ENCODE peak calls at places on chromosomes 1 and 21, in eight cellular contexts. A, L, E, S, T, K, C and J are unnamed samples. For H3K4me1, the result is how much of the 10 kb centered on the place peaks cover.

GRCh38 chr21:38167345-38167744 is 89.4 kb upstream of the KCNJ15 start:
- DNase-seq in A (no peak), L (no peak), E (no peak), S (no peak), T (no peak), K (no peak), C (no peak), J (no peak)

GRCh38 chr1:9668080-9668479 is 16.5 kb downstream of the PIK3CD start:
- DNase-seq in A (no peak), L (no peak), E (no peak), S (no peak), T (no peak), K (no peak), C (no peak), J (no peak)

GRCh38 chr1:56194911-56195310 is 384.5 kb downstream of the PLPP3 start:
- DNase-seq in A (no peak), L (no peak), E (no peak), S (no peak), T (no peak), K (no peak), C (no peak), J (no peak)

GRCh38 chr1:189633658-189634057 is 844.0 kb downstream of the BRINP3 start:
- DNase-seq in A (no peak), L (no peak), E (no peak), S (no peak), T (no peak), K (no peak), C (no peak), J (no peak)

GRCh38 chr1:51878307-51878615 is 266 bp downstream of the NRDC start:
- DNase-seq in A (no peak), L (no peak), E (no peak), S (no peak), T (no peak), K (no peak), C (no peak), J (no peak)

GRCh38 chr1:188023206-188023605 is 1194.5 kb downstream of the PLA2G4A start:
- DNase-seq in A (no peak), L (no peak), E (no peak), S (no peak), T (no peak), K (no peak), C (no peak), J (no peak)

GRCh38 chr1:197725044-197725443 is 50.2 kb downstream of the DENND1B start:
- DNase-seq in A (no peak), L (no peak), E (peak), S (no peak), T (no peak), K (no peak), C (no peak), J (no peak)

GRCh38 chr21:43585924-43586411 is 73.3 kb downstream of the HSF2BP start:
- DNase-seq in A (peak), L (no peak), E (peak), S (peak), T (no peak), K (no peak), C (no peak), J (no peak)

GRCh38 chr1:177334276-177334675 is 163.5 kb downstream of the BRINP2 start:
- DNase-seq in A (no peak), L (no peak), E (no peak), S (no peak), T (no peak), K (no peak), C (no peak), J (no peak)

GRCh38 chr1:20698195-20698910 is 19.5 kb downstream of the KIF17 start:
- DNase-seq in A (no peak), L (no peak), E (no peak), S (no peak), T (no peak), K (no peak), C (no peak), J (no peak)

GRCh38 chr1:197619008-197619640 is 156.2 kb downstream of the DENND1B start:
- DNase-seq in A (no peak), L (no peak), E (peak), S (no peak), T (no peak), K (no peak), C (no peak), J (no peak)

GRCh38 chr1:203663820-203664219 is 37.2 kb downstream of the ATP2B4 start:
- DNase-seq in A (no peak), L (no peak), E (no peak), S (no peak), T (no peak), K (no peak), C (no peak), J (no peak)

GRCh38 chr21:34887729-34888568 is 161.2 kb downstream of the RUNX1 start:
- DNase-seq in A (peak), L (peak), E (peak), S (peak), T (peak), K (peak), C (peak), J (peak)

GRCh38 chr1:206470692-206471414 is 577 bp downstream of the IKBKE start:
- DNase-seq in A (peak), L (no peak), E (peak), S (peak), T (no peak), K (no peak), C (no peak), J (peak)

GRCh38 chr1:10796029-10796944 is at the start of gene CASZ1:
- DNase-seq in A (peak), L (peak), E (peak), S (peak), T (peak), K (no peak), C (peak), J (peak)

GRCh38 chr1:220235462-220235861 is 36.8 kb downstream of the RAB3GAP2 start:
- DNase-seq in A (no peak), L (no peak), E (no peak), S (no peak), T (no peak), K (no peak), C (no peak), J (no peak)

GRCh38 chr1:220239213-220239612 is 33.0 kb downstream of the RAB3GAP2 start:
- DNase-seq in A (no peak), L (no peak), E (no peak), S (no peak), T (no peak), K (no peak), C (no peak), J (no peak)

DNA sequence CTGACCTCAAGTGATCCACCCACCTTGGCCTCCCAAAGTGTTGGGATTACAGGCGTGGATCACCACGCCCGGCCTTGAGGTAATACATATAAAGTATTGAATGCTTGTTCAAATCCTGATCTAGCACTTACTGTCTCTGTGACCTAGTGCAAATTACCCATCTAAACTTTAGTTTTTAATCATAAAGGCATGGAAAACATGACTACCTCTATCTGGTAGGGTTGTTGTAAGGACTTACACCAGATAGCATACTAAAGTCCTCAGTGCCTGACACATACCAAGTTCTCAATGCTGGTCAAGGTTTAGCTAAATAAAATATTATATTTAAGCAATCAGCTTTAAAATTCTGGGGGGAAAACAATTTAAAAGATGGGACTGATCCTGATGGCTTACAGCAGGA is 38.3 kb downstream of the RAB3GAP2 start:
- DNase-seq in A (no peak), L (no peak), E (no peak), S (no peak), T (no peak), K (no peak), C (no peak), J (no peak)
- TF ChIP-seq CTCF in A (no peak), L (no peak), E (no peak), S (no peak), T (no peak), K (no peak), C (no peak), J (no peak)

GRCh38 chr1:35187816-35188342 is 5.1 kb downstream of the SFPQ start:
- DNase-seq in A (no peak), L (no peak), E (no peak), S (no peak), T (no peak), K (no peak), C (no peak), J (no peak)
- H3K4me1 ChIP-seq in A (half or more), L (half or more), E (under half), S (half or more), T (under half), K (under half), C (under half), J (under half)

GRCh38 chr1:43565600-43566360 is 35.1 kb downstream of the PTPRF start:
- DNase-seq in A (peak), L (peak), E (peak), S (peak), T (no peak), K (no peak), C (no peak), J (peak)
- H3K4me3 ChIP-seq in A (no peak), L (peak), E (peak), S (no peak), T (peak), K (peak), C (peak), J (no peak)

DNA sequence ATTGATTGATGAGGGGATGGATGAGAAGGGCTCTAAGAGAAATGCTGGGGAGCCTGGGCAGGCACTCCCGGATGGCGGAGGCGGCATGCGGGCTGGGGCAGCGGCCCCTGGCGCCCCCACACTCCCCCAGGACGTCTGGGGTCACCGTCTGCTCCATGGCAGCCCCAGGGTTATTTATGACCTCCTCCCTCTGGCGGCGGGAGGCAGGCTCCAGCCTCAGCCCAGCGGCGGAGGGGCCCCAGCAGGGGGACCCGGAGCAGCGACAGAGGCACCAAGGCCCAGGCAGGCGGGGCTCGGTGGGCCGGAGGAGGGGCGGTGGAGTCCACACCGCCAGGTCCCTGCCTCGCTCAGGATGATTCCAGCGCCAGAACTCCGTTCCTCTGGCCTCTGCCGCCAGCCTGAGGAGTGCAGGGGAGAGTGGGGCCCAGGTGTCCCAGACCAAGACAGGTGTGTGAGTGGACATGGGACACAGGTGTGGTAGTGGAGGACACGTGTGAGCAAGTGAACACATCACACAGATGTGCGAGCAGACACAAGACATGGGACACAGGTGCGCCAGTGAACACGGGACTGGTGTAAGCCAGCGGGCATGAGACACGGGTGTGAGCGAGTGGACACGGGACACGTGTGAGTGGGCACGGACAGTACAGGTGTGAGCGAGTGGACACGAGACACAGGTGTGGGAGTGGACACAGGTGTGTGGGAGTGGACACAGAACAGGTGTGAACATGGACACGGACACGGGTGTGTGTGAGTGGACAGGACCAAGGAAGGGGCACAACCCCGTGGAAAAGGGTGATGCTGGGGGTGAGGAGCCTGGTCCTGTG is 2.5 kb upstream of the SAMD11 start:
- DNase-seq in A (peak), L (peak), E (peak), S (peak), T (no peak), K (no peak), C (no peak), J (peak)
- TF ChIP-seq CTCF in A (peak), L (peak), E (peak), S (peak), T (no peak), K (peak), C (peak), J (no peak)

GRCh38 chr1:24826510-24826909 is 81.3 kb downstream of the CLIC4 start:
- DNase-seq in A (no peak), L (no peak), E (no peak), S (no peak), T (no peak), K (no peak), C (no peak), J (no peak)

GRCh38 chr1:24828183-24828886 is 83.1 kb downstream of the CLIC4 start:
- DNase-seq in A (no peak), L (no peak), E (no peak), S (no peak), T (no peak), K (no peak), C (no peak), J (no peak)

GRCh38 chr1:24828887-24829192 is 83.6 kb downstream of the CLIC4 start:
- DNase-seq in A (no peak), L (no peak), E (peak), S (no peak), T (no peak), K (no peak), C (no peak), J (no peak)

GRCh38 chr1:24827737-24828136 is 82.5 kb downstream of the CLIC4 start:
- DNase-seq in A (no peak), L (no peak), E (no peak), S (no peak), T (no peak), K (no peak), C (no peak), J (no peak)

GRCh38 chr1:24830680-24831272 is 85.5 kb downstream of the CLIC4 start:
- DNase-seq in A (no peak), L (no peak), E (peak), S (no peak), T (no peak), K (no peak), C (no peak), J (no peak)
- H3K4me1 ChIP-seq in A (under half), L (half or more), E (under half), S (under half), T (under half), K (under half), C (under half), J (under half)

DNA sequence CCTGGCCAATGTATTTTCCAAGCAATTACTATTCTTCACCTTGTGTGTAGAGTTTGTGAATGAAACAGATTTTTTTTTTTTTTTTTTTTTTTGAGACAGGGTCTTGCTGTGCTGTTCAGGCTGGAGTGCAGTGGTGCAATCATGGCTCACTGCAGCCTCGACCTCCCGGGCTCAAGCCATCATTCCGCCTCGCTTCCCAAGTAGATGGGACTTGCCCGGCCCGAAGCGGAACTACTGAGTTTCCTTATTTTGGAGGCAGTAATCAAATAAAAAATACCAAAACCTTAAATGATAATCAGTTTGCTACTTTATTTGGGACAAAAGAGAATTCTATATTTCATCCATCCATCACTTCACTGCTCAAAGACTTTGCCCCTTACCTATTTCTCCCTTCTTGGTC is 704 bp upstream of the BTBD8 start:
- DNase-seq in A (no peak), L (no peak), E (no peak), S (no peak), T (no peak), K (no peak), C (no peak), J (no peak)
- H3K4me3 ChIP-seq in A (no peak), L (peak), E (peak), S (no peak), T (peak), K (peak), C (peak), J (no peak)

DNA sequence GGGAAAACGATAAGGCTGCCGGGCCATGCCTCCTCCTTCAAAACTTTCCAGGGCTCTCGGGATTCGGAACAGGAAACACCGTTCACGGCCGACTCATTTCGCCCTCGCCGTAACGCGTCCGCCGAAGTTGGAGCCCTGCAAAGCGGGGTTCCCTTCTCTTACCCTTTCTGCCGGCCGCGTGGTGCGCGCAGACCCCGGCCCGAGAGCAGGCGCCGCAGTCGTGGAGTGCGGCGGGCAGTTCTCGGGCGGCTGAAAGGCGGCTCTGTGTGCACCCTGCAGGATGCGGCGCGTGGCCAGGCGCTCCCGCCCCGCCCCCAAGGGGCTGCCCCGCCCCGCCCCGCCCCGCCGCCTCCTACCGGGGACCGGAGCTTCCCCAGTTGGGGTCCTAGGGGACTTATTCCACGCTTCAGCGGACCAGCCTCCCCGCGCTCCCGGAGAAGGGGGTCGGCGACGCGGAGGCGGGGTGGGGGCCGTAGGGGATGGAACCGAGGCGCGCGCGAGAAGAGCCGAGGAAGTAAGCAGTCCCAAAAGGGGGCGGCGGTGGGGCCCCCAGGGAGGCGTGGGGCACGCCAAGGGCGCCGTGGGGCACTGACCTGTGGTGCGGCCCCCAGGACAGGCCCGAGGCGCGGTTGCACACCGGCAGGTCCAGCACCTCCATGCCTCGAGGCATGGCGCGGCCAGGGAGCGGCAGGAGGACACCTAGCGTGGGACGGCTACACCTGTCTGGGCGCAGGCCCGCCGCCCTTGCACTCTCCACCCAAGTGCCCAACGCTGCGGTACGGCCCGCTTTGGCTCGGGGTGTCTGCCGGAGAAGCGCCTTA is at the start of gene MCOLN2:
- DNase-seq in A (peak), L (peak), E (peak), S (peak), T (no peak), K (no peak), C (peak), J (peak)
- TF ChIP-seq CTCF in A (no peak), L (peak), E (no peak), S (no peak), T (no peak), K (no peak), C (no peak), J (no peak)